ENCODE peak calls at places on chromosomes 2 and 18, in four cellular contexts. M, H, J and A are unnamed samples.

GRCh38 chr2:199092419-199092818 is 365.3 kb downstream of the SATB2 start:
- DNase-seq in J (no peak), H (no peak), M (no peak), A (no peak)

GRCh38 chr2:72149556-72150156 is 2.0 kb upstream of the CYP26B1 start:
- DNase-seq in H (no peak), J (no peak), M (no peak), A (no peak)

GRCh38 chr18:43587538-43588153 is 310.4 kb upstream of the SYT4 start:
- DNase-seq in H (peak), M (no peak), J (no peak), A (no peak)

GRCh38 chr2:34980689-34981088 is 1374.9 kb upstream of the CRIM1 start:
- DNase-seq in M (no peak), J (no peak), H (no peak), A (no peak)

GRCh38 chr2:235642446-235643107 is 148.7 kb downstream of the AGAP1 start:
- DNase-seq in J (no peak), H (peak), M (no peak), A (no peak)

GRCh38 chr2:203656522-203657287 is 49.7 kb upstream of the CD28 start:
- DNase-seq in J (no peak), M (no peak), H (no peak), A (no peak)

GRCh38 chr18:845152-845819 is 33.2 kb upstream of the YES1 start:
- DNase-seq in M (no peak), J (no peak), H (peak), A (no peak)

GRCh38 chr18:48713302-48713701 is 174.5 kb downstream of the CTIF start:
- DNase-seq in J (no peak), M (no peak), H (no peak), A (no peak)

GRCh38 chr2:107337209-107337898 is 451.4 kb upstream of the ST6GAL2 start:
- DNase-seq in M (no peak), H (no peak), J (no peak), A (no peak)

GRCh38 chr2:239769574-239770145 is 255.5 kb downstream of the NDUFA10 start:
- DNase-seq in M (no peak), H (no peak), J (no peak), A (no peak)

GRCh38 chr18:79781331-79781941 is 16.3 kb upstream of the KCNG2 start:
- DNase-seq in M (no peak), J (no peak), H (no peak), A (no peak)

GRCh38 chr2:29650634-29651097 is 270.7 kb downstream of the ALK start:
- DNase-seq in H (no peak), M (no peak), J (no peak), A (no peak)

GRCh38 chr18:67242001-67242400 is 274.5 kb downstream of the DSEL start:
- DNase-seq in H (no peak), M (no peak), J (no peak), A (no peak)

GRCh38 chr18:73848656-73849055 is 299.0 kb downstream of the FBXO15 start:
- DNase-seq in J (no peak), M (no peak), H (peak), A (no peak)

GRCh38 chr2:113754989-113755689 is 1.3 kb downstream of the SLC35F5 start:
- DNase-seq in J (no peak), H (no peak), M (no peak), A (no peak)

GRCh38 chr18:36335476-36336279 is 38.2 kb downstream of the FHOD3 start:
- DNase-seq in M (no peak), H (no peak), J (no peak), A (no peak)

GRCh38 chr18:35939166-35939565 is 33.3 kb upstream of the RMP24 start:
- DNase-seq in H (no peak), M (no peak), J (no peak), A (no peak)

GRCh38 chr2:20450201-20451108 is 3.6 kb downstream of the RHOB start:
- DNase-seq in J (no peak), M (no peak), H (peak), A (no peak)

GRCh38 chr2:160859086-160859485 is 301.1 kb upstream of the TANK start:
- DNase-seq in M (no peak), H (no peak), J (no peak), A (no peak)

GRCh38 chr2:122634261-122634660 is 878.8 kb downstream of the TSN start:
- DNase-seq in M (no peak), H (peak), J (no peak), A (no peak)

GRCh38 chr2:12090590-12090989 is 344.2 kb downstream of the LPIN1 start:
- DNase-seq in H (no peak), M (no peak), J (no peak), A (no peak)

GRCh38 chr2:190547914-190548313 is 13.4 kb upstream of the NEMP2 start:
- DNase-seq in H (no peak), M (no peak), J (no peak), A (no peak)

GRCh38 chr2:126413079-126413478 is 242.9 kb upstream of the GYPC start:
- DNase-seq in J (no peak), M (no peak), H (no peak), A (no peak)

GRCh38 chr2:222445226-222445625 is 20.9 kb downstream of the SGPP2 start:
- DNase-seq in M (no peak), J (no peak), H (no peak), A (no peak)

GRCh38 chr2:197556456-197556855 is 40.6 kb downstream of the MOB4 start:
- DNase-seq in M (no peak), J (no peak), H (no peak), A (no peak)

GRCh38 chr18:49016648-49017539 is 66.1 kb upstream of the SMAD7 start:
- DNase-seq in M (no peak), J (no peak), H (peak), A (no peak)

GRCh38 chr2:38586926-38587325 is 15.8 kb downstream of the HNRNPLL start:
- DNase-seq in M (no peak), H (no peak), J (no peak), A (no peak)

GRCh38 chr2:164112105-164112504 is 376.3 kb upstream of the FIGN start:
- DNase-seq in H (no peak), M (no peak), J (no peak), A (no peak)

GRCh38 chr18:595571-595970 is 1.2 kb upstream of the CLUL1 start:
- DNase-seq in H (no peak), J (no peak), M (no peak), A (no peak)

GRCh38 chr2:122822319-122822718 is 1066.9 kb downstream of the TSN start:
- DNase-seq in M (no peak), J (no peak), H (no peak), A (no peak)

GRCh38 chr2:223613017-223613950 is 11.1 kb upstream of the SCG2 start:
- DNase-seq in M (no peak), H (peak), J (no peak), A (no peak)